ENCODE peak calls at places on chromosomes 13 and 19, in seven cellular contexts. L is body of pancreas; D is heart right ventricle; O is GM23248; S is PC-9; X is CD8-positive, alpha-beta T cell; V is A549. K is an unnamed sample.

GRCh38 chr13:79271616-79272015 is 134.4 kb downstream of the RBM26 start:
- DNase-seq in S (no peak), V (no peak), O (no peak), D (no peak), X (no peak), L (no peak), K (no peak)

GRCh38 chr19:42051166-42052115 is 18.6 kb downstream of the GRIK5 start:
- DNase-seq in S (peak), L (no peak), V (no peak), D (no peak), O (peak), X (no peak), K (no peak)

GRCh38 chr19:39084732-39085080 is 538 bp downstream of the ACP7 start:
- DNase-seq in V (no peak), O (peak), L (no peak), X (no peak), S (no peak), D (no peak), K (no peak)

GRCh38 chr19:48511800-48512503 is at the start of gene LMTK3:
- DNase-seq in X (peak), O (peak), S (no peak), L (peak), V (peak), D (no peak), K (peak)

GRCh38 chr19:19115954-19116353 is 22.3 kb downstream of the TMEM161A start:
- DNase-seq in S (peak), O (peak), X (peak), D (no peak), V (peak), L (no peak), K (no peak)

GRCh38 chr13:98181106-98181815 is 4.2 kb upstream of the RNF113B start:
- DNase-seq in X (no peak), S (no peak), D (no peak), O (no peak), L (no peak), V (no peak), K (no peak)

GRCh38 chr13:97122381-97122996 is 99.6 kb upstream of the MBNL2 start:
- DNase-seq in X (no peak), O (peak), V (peak), L (no peak), D (no peak), S (peak), K (no peak)

GRCh38 chr19:15107056-15108010 is at the start of gene SYDE1:
- DNase-seq in O (peak), X (no peak), D (peak), L (peak), V (peak), S (peak), K (peak)

GRCh38 chr13:52737900-52738299 is 1.7 kb downstream of the CNMD start:
- DNase-seq in L (no peak), O (no peak), D (no peak), X (no peak), V (no peak), S (no peak), K (no peak)

GRCh38 chr19:29266603-29267002 is 53.7 kb upstream of the UQCRFS1 start:
- DNase-seq in X (no peak), O (no peak), L (no peak), V (no peak), D (no peak), S (no peak), K (no peak)

GRCh38 chr19:17159466-17160393 is 55.4 kb upstream of the USE1 start:
- DNase-seq in O (peak), V (no peak), L (no peak), D (no peak), S (no peak), X (no peak), K (no peak)

GRCh38 chr13:92727118-92727517 is 499.5 kb upstream of the GPC6 start:
- DNase-seq in L (no peak), D (no peak), O (no peak), V (no peak), S (no peak), X (no peak), K (no peak)

GRCh38 chr19:40398417-40399056 is 8.6 kb upstream of the HIPK4 start:
- DNase-seq in L (no peak), D (no peak), X (peak), S (no peak), V (peak), O (peak), K (no peak)

GRCh38 chr13:24270639-24271131 is 38.7 kb upstream of the C1QTNF9 start:
- DNase-seq in L (peak), S (peak), O (peak), V (peak), X (peak), D (peak), K (peak)

GRCh38 chr13:114043421-114044053 is 69.7 kb upstream of the C13orf46 start:
- DNase-seq in O (peak), L (peak), D (peak), S (no peak), X (no peak), V (peak), K (no peak)

GRCh38 chr13:23701646-23702045 is 131.4 kb downstream of the TNFRSF19 start:
- DNase-seq in L (peak), V (no peak), D (peak), X (no peak), O (no peak), S (no peak), K (peak)

GRCh38 chr19:1151037-1151716 is 22.9 kb downstream of the SBNO2 start:
- DNase-seq in V (peak), D (no peak), S (no peak), X (no peak), L (no peak), O (no peak), K (no peak)

GRCh38 chr19:41877490-41877876 is 404 bp downstream of the CD79A start:
- DNase-seq in L (no peak), D (no peak), V (no peak), X (no peak), O (no peak), S (no peak), K (no peak)

GRCh38 chr13:45490068-45490467 is 25.3 kb downstream of the COG3 start:
- DNase-seq in X (no peak), V (peak), O (no peak), L (no peak), S (no peak), D (no peak), K (no peak)

DNA sequence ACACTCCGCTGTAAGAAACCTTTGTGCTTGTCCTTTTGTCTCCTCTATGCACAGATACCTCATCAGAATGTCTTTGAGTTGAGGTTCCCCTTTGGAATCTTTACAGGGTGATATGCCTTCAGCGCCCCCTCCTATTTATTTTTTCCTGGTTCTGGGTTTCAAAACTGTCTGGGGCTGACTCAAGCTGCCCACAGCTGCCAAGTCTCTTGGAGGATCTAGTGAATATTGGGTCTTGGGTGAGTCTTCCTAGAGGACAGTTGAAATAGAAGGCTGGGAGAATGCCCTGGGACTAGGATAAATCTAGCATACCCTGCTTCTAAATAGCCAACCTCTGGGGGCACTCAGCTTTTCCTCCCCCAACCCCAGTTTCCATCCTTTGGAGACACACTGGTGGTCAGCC is 945 bp downstream of the ZNF136 start:
- DNase-seq in S (no peak), O (peak), X (no peak), D (no peak), V (no peak), L (no peak), K (peak)
- H3K27ac ChIP-seq in S (peak), O (peak), X (peak), D (peak), V (no peak), L (peak), K (peak)

DNA sequence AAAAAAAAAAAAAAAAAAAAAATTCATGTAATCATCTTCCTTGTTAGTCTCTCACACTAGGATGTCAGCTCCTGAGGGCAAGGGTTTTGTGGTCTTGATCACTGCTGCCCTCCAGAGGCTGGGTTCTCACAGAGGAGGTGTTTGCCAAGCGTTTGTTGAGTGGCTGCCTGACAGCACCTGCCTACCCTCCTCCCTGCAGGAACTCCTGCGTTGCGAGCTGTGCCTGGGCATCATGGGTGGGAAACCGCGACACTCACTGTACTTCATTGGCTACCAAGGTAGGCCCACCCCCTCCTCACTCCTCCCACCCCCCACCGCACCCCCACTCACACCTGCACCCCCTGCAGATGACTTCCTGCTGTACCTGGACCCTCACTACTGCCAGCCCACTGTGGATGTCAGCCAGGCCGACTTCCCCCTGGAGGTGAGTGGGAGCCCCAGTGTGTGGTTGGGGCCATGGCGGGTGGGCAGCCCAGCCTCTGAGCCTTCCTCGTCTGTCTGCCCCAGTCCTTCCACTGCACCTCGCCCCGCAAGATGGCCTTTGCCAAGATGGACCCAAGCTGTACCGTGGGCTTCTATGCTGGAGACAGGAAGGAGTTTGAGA is 8.1 kb downstream of the ATG4D start:
- DNase-seq in V (peak), S (peak), O (peak), D (no peak), L (peak), X (no peak), K (peak)
- H3K4me3 ChIP-seq in V (no peak), S (no peak), O (no peak), D (no peak), L (no peak), X (no peak), K (no peak)

GRCh38 chr19:54661846-54662489 is 817 bp upstream of the LILRB4 start:
- DNase-seq in S (no peak), X (no peak), D (no peak), L (no peak), V (no peak), O (no peak), K (no peak)
- H3K27ac ChIP-seq in S (no peak), X (no peak), D (no peak), L (no peak), V (no peak), O (no peak), K (no peak)

GRCh38 chr19:47130589-47131168 is at the start of gene SAE1:
- DNase-seq in S (peak), D (peak), X (peak), L (peak), O (peak), V (peak), K (peak)

GRCh38 chr19:47134533-47134932 is 3.9 kb downstream of the SAE1 start:
- DNase-seq in O (no peak), V (no peak), D (no peak), X (no peak), S (no peak), L (no peak), K (no peak)

GRCh38 chr19:47132522-47132852 is 1.9 kb downstream of the SAE1 start:
- DNase-seq in X (no peak), V (no peak), S (no peak), L (no peak), D (no peak), O (no peak), K (no peak)

GRCh38 chr19:47135156-47135555 is 4.5 kb downstream of the SAE1 start:
- DNase-seq in O (no peak), D (no peak), X (no peak), L (no peak), V (no peak), S (no peak), K (no peak)

DNA sequence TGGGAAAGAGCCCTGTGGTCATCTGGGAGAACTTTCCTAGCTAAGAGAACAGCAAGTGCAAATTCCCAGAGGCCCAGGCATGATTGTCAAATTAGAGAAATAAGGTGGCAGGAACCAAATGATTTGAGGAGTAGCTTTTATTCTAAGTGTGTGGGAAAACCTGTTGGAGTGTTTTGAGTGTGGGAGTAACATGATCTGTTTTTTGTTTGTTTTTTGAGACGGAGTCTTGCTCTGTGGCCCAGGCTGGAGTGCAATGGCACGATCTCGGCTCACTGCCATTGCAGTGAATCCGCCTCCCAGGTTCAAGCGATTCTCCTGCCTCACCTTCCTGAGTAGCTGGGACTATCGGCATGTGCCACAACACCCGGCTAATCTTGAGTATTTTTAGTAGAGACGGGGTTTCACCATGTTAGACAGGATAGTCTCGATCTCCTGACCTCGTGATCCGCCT is 2.4 kb downstream of the SAE1 start:
- DNase-seq in L (no peak), S (no peak), X (no peak), D (no peak), O (no peak), V (no peak), K (no peak)
- H3K4me3 ChIP-seq in L (no peak), S (peak), X (no peak), D (no peak), O (peak), V (no peak), K (no peak)

DNA sequence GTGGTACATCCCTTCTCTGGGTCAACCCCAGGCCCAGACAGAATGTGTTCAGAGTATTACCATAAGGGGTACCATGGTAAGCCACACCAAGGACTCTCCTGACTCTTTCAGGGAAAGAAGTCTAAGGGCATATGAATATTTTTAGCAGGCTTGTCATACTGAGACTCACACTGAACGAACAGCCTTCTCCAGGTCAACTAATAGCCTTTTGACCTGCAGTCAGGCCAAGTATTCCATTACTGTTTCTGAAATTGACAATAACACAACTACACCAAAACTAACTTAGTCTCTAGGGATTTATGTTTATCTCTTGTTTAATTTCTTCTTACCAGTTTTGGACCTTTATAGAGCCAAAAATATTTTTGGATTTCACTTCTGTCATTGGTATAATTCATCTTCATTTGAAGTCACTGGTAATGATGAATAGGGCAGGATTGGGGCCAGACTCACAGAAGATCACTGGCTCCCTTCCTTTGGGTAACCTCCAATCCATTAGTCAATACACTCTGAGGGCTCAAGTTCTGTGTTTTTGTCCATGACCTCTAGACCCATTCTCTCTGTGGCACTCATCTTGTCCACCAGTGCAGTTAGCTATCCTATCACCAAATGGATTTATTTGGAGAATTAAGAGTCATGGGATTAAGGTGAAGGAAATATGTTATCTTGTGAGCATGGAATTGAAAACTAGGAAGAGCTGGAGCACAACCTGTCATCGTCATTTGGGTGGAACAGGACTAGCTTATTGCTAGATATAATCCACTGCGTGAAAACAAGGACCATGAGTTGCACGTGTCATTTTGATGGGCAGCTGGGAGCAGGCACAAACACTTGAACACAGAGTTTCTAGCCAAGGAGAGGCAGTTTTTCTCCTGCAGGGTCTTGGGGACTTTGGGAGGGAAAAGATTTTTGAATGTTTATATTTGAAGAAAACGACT is 313.3 kb downstream of the DCLK1 start:
- DNase-seq in V (no peak), X (no peak), L (no peak), O (no peak), S (no peak), D (no peak), K (no peak)
- H3K27ac ChIP-seq in V (no peak), X (no peak), L (no peak), O (no peak), S (no peak), D (no peak), K (no peak)

GRCh38 chr19:45764487-45764886 is 4.6 kb downstream of the SIX5 start:
- DNase-seq in L (no peak), O (no peak), D (no peak), V (no peak), X (no peak), S (no peak), K (no peak)

GRCh38 chr19:45766919-45767346 is 2.1 kb downstream of the SIX5 start:
- DNase-seq in S (peak), D (no peak), X (no peak), L (peak), O (peak), V (no peak), K (peak)

GRCh38 chr19:45764947-45765346 is 4.1 kb downstream of the SIX5 start:
- DNase-seq in S (no peak), V (no peak), L (no peak), X (no peak), O (no peak), D (peak), K (no peak)

GRCh38 chr19:45766293-45766918 is 2.6 kb downstream of the SIX5 start:
- DNase-seq in V (no peak), L (peak), O (no peak), X (no peak), D (no peak), S (no peak), K (no peak)

DNA sequence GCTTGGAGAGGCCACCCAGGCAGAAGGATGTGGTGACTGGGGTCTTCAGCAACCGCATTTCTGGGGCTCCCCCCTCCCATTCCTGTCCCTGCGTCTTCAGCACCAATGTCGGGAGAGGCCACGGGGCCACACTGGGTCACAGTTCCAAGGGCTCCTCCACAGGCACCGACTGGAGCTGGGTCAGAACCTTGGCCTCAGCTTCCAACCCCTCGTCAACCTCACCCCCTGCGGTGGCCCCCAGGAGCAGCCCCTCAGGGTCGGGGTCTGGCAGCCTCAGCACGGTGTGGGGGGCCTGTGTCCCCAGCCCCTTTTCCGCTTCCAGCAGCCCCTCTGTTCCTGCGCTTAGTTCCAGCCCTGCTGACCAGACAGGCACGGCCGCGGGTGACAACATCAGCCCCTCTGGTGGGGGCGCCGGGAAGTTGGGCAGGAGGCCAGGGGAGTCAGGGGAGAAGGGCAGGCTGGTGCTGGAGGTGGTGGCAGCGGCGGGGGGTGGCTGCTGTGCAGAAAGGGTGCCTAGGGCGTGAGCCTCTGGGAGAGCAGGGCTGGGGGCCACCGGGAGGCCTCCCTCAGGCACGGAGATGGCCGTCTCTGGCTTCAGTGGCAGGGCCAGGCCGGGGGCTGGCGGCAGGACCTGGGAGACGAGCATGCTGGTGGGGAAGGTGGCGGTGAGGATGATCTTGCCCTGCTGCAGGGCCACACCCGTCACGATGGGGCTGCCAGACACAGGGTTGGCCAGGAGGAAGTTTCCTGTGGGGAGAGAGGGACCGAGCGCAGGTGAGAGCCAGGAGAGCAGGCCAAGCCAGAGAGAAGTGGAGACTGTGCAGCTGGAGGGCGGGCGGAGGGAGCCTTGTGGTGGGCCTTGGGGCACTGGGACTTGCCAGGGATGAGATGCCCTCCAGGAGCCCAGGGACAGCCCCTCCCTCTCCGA is 3.4 kb downstream of the SIX5 start:
- DNase-seq in O (no peak), S (no peak), L (peak), D (peak), V (no peak), X (no peak), K (no peak)
- H3K4me3 ChIP-seq in O (no peak), S (no peak), L (no peak), D (peak), V (no peak), X (no peak), K (no peak)

DNA sequence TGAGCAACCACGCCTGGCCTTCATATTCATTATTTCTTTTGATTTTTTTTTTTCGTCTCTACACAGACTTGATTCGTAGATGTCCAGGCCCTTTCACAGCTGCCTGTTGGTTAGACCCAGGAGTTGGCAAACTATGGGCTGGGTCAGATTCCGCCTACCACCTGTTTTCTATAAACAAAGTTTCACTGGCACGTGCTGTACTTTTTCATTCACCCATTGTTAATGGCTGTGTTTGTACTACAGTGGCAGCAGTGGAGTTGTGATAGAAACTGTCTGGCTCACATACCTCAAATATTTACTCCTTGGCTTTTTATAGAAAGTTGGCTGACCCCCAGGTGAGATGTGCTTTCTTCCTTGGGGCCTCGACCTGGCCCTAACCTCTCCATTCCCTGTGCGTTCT is 72.9 kb upstream of the TEX29 start:
- DNase-seq in L (peak), O (no peak), S (no peak), D (peak), V (no peak), X (no peak), K (peak)
- H3K27ac ChIP-seq in L (peak), O (no peak), S (no peak), D (peak), V (no peak), X (no peak), K (no peak)

GRCh38 chr19:47310323-47310722 is 662 bp downstream of the C5AR1 start:
- DNase-seq in V (no peak), L (no peak), O (no peak), X (no peak), S (no peak), D (no peak), K (no peak)
- H3K4me3 ChIP-seq in V (no peak), L (no peak), O (no peak), X (no peak), S (no peak), D (no peak), K (no peak)

GRCh38 chr13:33274264-33274663 is 11.3 kb downstream of the STARD13 start:
- DNase-seq in V (no peak), D (no peak), X (no peak), S (no peak), L (no peak), O (peak), K (no peak)
- H3K27ac ChIP-seq in V (peak), D (peak), X (no peak), S (no peak), L (peak), O (peak), K (no peak)

GRCh38 chr13:29593605-29594297 is 1.7 kb downstream of the SLC7A1 start:
- DNase-seq in V (no peak), O (no peak), S (no peak), X (no peak), D (no peak), L (no peak), K (no peak)
- H3K4me3 ChIP-seq in V (peak), O (peak), S (peak), X (peak), D (no peak), L (no peak), K (peak)